ENCODE peak calls at places on chromosomes 5 and 9, in six cellular contexts. One of them, this sample, is unnamed.

GRCh38 chr5:136034976-136035375 is 6.2 kb downstream of the TGFBI start:
- DNase-seq in hepatocyte: no peak
- DNase-seq in heart left ventricle: peak
- DNase-seq in GM20000: no peak
- DNase-seq in A549: no peak
- DNase-seq in glutamatergic neuron: no peak
- DNase-seq in this sample: no peak

GRCh38 chr5:143887901-143888648 is 76.1 kb downstream of the HMHB1 start:
- DNase-seq in hepatocyte: no peak
- DNase-seq in heart left ventricle: no peak
- DNase-seq in GM20000: no peak
- DNase-seq in A549: no peak
- DNase-seq in glutamatergic neuron: no peak
- DNase-seq in this sample: no peak

GRCh38 chr5:945691-946541 is 53.2 kb downstream of the TRIP13 start:
- DNase-seq in hepatocyte: no peak
- DNase-seq in heart left ventricle: no peak
- DNase-seq in GM20000: no peak
- DNase-seq in A549: no peak
- DNase-seq in glutamatergic neuron: no peak
- DNase-seq in this sample: no peak

GRCh38 chr5:88203977-88204735 is 64.5 kb downstream of the TMEM161B start:
- DNase-seq in hepatocyte: no peak
- DNase-seq in heart left ventricle: no peak
- DNase-seq in GM20000: peak
- DNase-seq in A549: no peak
- DNase-seq in glutamatergic neuron: no peak
- DNase-seq in this sample: no peak

GRCh38 chr5:172855597-172856292 is 21.7 kb downstream of the ERGIC1 start:
- DNase-seq in hepatocyte: no peak
- DNase-seq in heart left ventricle: peak
- DNase-seq in GM20000: no peak
- DNase-seq in A549: no peak
- DNase-seq in glutamatergic neuron: no peak
- DNase-seq in this sample: no peak

GRCh38 chr5:120137582-120137981 is 326.5 kb upstream of the PRR16 start:
- DNase-seq in hepatocyte: no peak
- DNase-seq in heart left ventricle: no peak
- DNase-seq in GM20000: no peak
- DNase-seq in A549: no peak
- DNase-seq in glutamatergic neuron: no peak
- DNase-seq in this sample: no peak

GRCh38 chr9:88874391-88874790 is 116.9 kb upstream of the S1PR3 start:
- DNase-seq in hepatocyte: peak
- DNase-seq in heart left ventricle: no peak
- DNase-seq in GM20000: no peak
- DNase-seq in A549: no peak
- DNase-seq in glutamatergic neuron: no peak
- DNase-seq in this sample: no peak

GRCh38 chr9:38066907-38067610 is 2.0 kb downstream of the SHB start:
- DNase-seq in hepatocyte: peak
- DNase-seq in heart left ventricle: peak
- DNase-seq in GM20000: peak
- DNase-seq in A549: no peak
- DNase-seq in glutamatergic neuron: peak
- DNase-seq in this sample: no peak

GRCh38 chr9:137339606-137340462 is 37.8 kb upstream of the NRARP start:
- DNase-seq in hepatocyte: no peak
- DNase-seq in heart left ventricle: no peak
- DNase-seq in GM20000: no peak
- DNase-seq in A549: no peak
- DNase-seq in glutamatergic neuron: no peak
- DNase-seq in this sample: no peak

GRCh38 chr5:138467711-138468132 is 2.4 kb downstream of the EGR1 start:
- DNase-seq in hepatocyte: peak
- DNase-seq in heart left ventricle: no peak
- DNase-seq in GM20000: no peak
- DNase-seq in A549: no peak
- DNase-seq in glutamatergic neuron: no peak
- DNase-seq in this sample: no peak

GRCh38 chr5:149777382-149777781 is 47.3 kb downstream of the PPARGC1B start:
- DNase-seq in hepatocyte: no peak
- DNase-seq in heart left ventricle: peak
- DNase-seq in GM20000: no peak
- DNase-seq in A549: no peak
- DNase-seq in glutamatergic neuron: peak
- DNase-seq in this sample: no peak

GRCh38 chr5:149773245-149774095 is 43.4 kb downstream of the PPARGC1B start:
- DNase-seq in hepatocyte: no peak
- DNase-seq in heart left ventricle: no peak
- DNase-seq in GM20000: no peak
- DNase-seq in A549: no peak
- DNase-seq in glutamatergic neuron: no peak
- DNase-seq in this sample: no peak

GRCh38 chr5:149776376-149777305 is 46.5 kb downstream of the PPARGC1B start:
- DNase-seq in hepatocyte: no peak
- DNase-seq in heart left ventricle: no peak
- DNase-seq in GM20000: no peak
- DNase-seq in A549: no peak
- DNase-seq in glutamatergic neuron: no peak
- DNase-seq in this sample: no peak

GRCh38 chr5:149779071-149779470 is 49.0 kb downstream of the PPARGC1B start:
- DNase-seq in hepatocyte: no peak
- DNase-seq in heart left ventricle: no peak
- DNase-seq in GM20000: no peak
- DNase-seq in A549: no peak
- DNase-seq in glutamatergic neuron: no peak
- DNase-seq in this sample: no peak

GRCh38 chr5:149775785-149776184 is 45.7 kb downstream of the PPARGC1B start:
- DNase-seq in hepatocyte: peak
- DNase-seq in heart left ventricle: no peak
- DNase-seq in GM20000: no peak
- DNase-seq in A549: peak
- DNase-seq in glutamatergic neuron: no peak
- DNase-seq in this sample: peak
- TF ChIP-seq CTCF in hepatocyte: peak
- TF ChIP-seq CTCF in heart left ventricle: peak
- TF ChIP-seq CTCF in GM20000: no peak
- TF ChIP-seq CTCF in A549: peak
- TF ChIP-seq CTCF in glutamatergic neuron: peak
- TF ChIP-seq CTCF in this sample: peak

DNA sequence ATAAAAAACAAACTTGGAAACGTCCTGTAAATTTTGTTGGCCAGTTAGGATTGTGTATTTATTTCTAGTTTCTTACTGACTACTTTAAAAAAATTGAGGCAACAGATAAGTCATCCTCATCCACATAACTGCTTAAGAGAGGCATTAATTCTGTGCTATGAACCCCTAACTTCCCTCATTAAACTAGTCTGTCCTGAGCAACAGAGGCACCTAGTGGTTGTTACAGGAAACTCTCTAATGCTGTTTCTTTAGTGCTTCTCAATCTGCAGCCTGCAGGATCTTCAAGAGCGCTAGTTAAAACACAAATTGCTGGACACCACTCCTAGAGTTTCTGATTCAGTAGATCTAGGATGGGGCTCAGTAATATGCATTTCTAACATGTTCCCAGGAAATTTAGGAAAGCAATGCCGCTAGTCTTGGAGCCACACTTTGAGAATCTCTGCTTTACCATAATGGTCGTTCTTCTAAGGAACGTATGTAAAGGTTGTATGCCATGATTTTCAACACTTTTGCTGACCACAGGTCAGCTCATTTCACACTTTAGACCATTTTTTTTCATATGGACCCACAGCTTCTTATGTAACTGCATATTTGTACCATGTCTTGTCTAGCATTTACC is 410.1 kb upstream of the SMARCA2 start:
- DNase-seq in hepatocyte: no peak
- DNase-seq in heart left ventricle: no peak
- DNase-seq in GM20000: peak
- DNase-seq in A549: no peak
- DNase-seq in glutamatergic neuron: no peak
- DNase-seq in this sample: peak
- TF ChIP-seq CTCF in hepatocyte: no peak
- TF ChIP-seq CTCF in heart left ventricle: peak
- TF ChIP-seq CTCF in GM20000: peak
- TF ChIP-seq CTCF in A549: no peak
- TF ChIP-seq CTCF in glutamatergic neuron: peak
- TF ChIP-seq CTCF in this sample: peak

GRCh38 chr5:17248999-17249634 is 31.7 kb downstream of the BASP1 start:
- DNase-seq in hepatocyte: peak
- DNase-seq in heart left ventricle: no peak
- DNase-seq in GM20000: no peak
- DNase-seq in A549: peak
- DNase-seq in glutamatergic neuron: no peak
- DNase-seq in this sample: no peak
- TF ChIP-seq CTCF in hepatocyte: no peak
- TF ChIP-seq CTCF in heart left ventricle: no peak
- TF ChIP-seq CTCF in GM20000: no peak
- TF ChIP-seq CTCF in A549: no peak
- TF ChIP-seq CTCF in glutamatergic neuron: no peak
- TF ChIP-seq CTCF in this sample: no peak

DNA sequence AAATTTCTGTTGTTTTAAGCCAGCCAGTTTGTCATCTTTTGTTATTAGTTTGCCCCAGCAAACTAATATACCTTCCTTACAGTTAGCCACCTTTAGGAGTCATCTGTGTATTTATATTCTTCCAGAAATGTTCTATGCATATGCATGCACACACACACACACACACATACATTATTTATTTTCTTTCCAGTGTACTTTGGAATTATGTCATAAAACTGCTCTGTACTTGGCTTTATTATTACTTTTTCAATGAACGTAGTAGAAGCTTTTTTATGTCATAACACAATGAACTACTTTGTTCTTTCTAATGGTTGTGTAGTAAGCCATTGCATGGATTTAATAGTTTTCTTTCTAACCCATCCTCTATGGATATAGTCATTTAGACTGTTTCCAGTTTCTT is 26.5 kb upstream of the DAB2 start:
- DNase-seq in hepatocyte: no peak
- DNase-seq in heart left ventricle: no peak
- DNase-seq in GM20000: no peak
- DNase-seq in A549: no peak
- DNase-seq in glutamatergic neuron: no peak
- DNase-seq in this sample: no peak
- TF ChIP-seq CTCF in hepatocyte: no peak
- TF ChIP-seq CTCF in heart left ventricle: no peak
- TF ChIP-seq CTCF in GM20000: no peak
- TF ChIP-seq CTCF in A549: no peak
- TF ChIP-seq CTCF in glutamatergic neuron: no peak
- TF ChIP-seq CTCF in this sample: no peak

GRCh38 chr5:10838038-10838437 is 77.0 kb upstream of the DAP start:
- DNase-seq in hepatocyte: no peak
- DNase-seq in heart left ventricle: no peak
- DNase-seq in GM20000: no peak
- DNase-seq in A549: no peak
- DNase-seq in glutamatergic neuron: no peak
- DNase-seq in this sample: no peak
- TF ChIP-seq CTCF in hepatocyte: no peak
- TF ChIP-seq CTCF in heart left ventricle: no peak
- TF ChIP-seq CTCF in GM20000: no peak
- TF ChIP-seq CTCF in A549: no peak
- TF ChIP-seq CTCF in glutamatergic neuron: no peak
- TF ChIP-seq CTCF in this sample: no peak

GRCh38 chr5:20572560-20572959 is 584.6 kb upstream of the CDH18 start:
- DNase-seq in hepatocyte: peak
- DNase-seq in heart left ventricle: no peak
- DNase-seq in GM20000: no peak
- DNase-seq in A549: peak
- DNase-seq in glutamatergic neuron: no peak
- DNase-seq in this sample: no peak
- TF ChIP-seq CTCF in hepatocyte: peak
- TF ChIP-seq CTCF in heart left ventricle: no peak
- TF ChIP-seq CTCF in GM20000: no peak
- TF ChIP-seq CTCF in A549: peak
- TF ChIP-seq CTCF in glutamatergic neuron: no peak
- TF ChIP-seq CTCF in this sample: peak

GRCh38 chr5:58411372-58411771 is 48.5 kb downstream of the PLK2 start:
- DNase-seq in hepatocyte: no peak
- DNase-seq in heart left ventricle: no peak
- DNase-seq in GM20000: no peak
- DNase-seq in A549: no peak
- DNase-seq in glutamatergic neuron: no peak
- DNase-seq in this sample: no peak
- TF ChIP-seq CTCF in hepatocyte: no peak
- TF ChIP-seq CTCF in heart left ventricle: no peak
- TF ChIP-seq CTCF in GM20000: no peak
- TF ChIP-seq CTCF in A549: no peak
- TF ChIP-seq CTCF in glutamatergic neuron: no peak
- TF ChIP-seq CTCF in this sample: no peak

DNA sequence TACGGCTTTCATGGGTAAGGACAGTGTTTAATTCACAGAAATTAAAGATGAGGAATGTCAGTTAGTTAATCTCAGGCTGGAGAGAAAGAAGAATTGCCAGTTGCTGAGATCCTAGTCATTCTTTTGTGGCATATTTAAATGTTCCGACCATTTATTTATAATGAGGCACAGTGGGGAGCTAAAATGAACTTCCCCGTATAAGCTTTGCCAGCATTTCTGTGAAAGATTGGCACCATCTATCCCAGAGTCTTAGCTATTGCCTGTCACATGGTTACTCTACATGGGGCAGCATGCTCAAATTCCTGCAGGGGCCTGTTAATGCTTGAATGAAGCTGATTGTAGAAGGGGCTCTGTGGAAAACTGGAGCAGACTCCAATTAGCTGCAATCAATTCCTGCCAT is 314.1 kb downstream of the PRELID2 start:
- DNase-seq in hepatocyte: no peak
- DNase-seq in heart left ventricle: no peak
- DNase-seq in GM20000: no peak
- DNase-seq in A549: no peak
- DNase-seq in glutamatergic neuron: no peak
- DNase-seq in this sample: no peak
- TF ChIP-seq CTCF in hepatocyte: no peak
- TF ChIP-seq CTCF in heart left ventricle: no peak
- TF ChIP-seq CTCF in GM20000: no peak
- TF ChIP-seq CTCF in A549: no peak
- TF ChIP-seq CTCF in glutamatergic neuron: no peak
- TF ChIP-seq CTCF in this sample: no peak

This sample was measured in GM13977.